ENCODE peak calls at places on chromosomes 1 and 21, in nine cellular contexts. W, L, R, P, Q, B, S, T and H are unnamed samples.

GRCh38 chr1:6105763-6106162 is 60.1 kb downstream of the KCNAB2 start:
- DNase-seq in W (no peak), L (no peak), R (no peak), P (no peak), Q (no peak), B (no peak), S (peak; percentile 40), T (no peak), H (no peak)

GRCh38 chr1:210254298-210254697 is 21.7 kb downstream of the SERTAD4 start:
- DNase-seq in W (no peak), L (no peak), R (no peak), P (no peak), Q (no peak), B (no peak), S (no peak), T (no peak), H (no peak)

GRCh38 chr21:42509239-42509638 is 4.4 kb upstream of the SLC37A1 start:
- DNase-seq in W (no peak), L (no peak), R (no peak), P (no peak), Q (no peak), B (no peak), S (no peak), T (no peak), H (no peak)

GRCh38 chr1:203075249-203076030 is 10.4 kb downstream of the MYOG start:
- DNase-seq in W (peak; percentile 58), L (no peak), R (no peak), P (no peak), Q (no peak), B (no peak), S (no peak), T (no peak), H (no peak)

GRCh38 chr1:175757381-175758015 is 14.1 kb upstream of the TNR start:
- DNase-seq in W (peak; percentile 83), L (no peak), R (no peak), P (peak; percentile 66), Q (no peak), B (no peak), S (no peak), T (peak; percentile 56), H (no peak)

GRCh38 chr1:97427371-97427770 is 493.5 kb downstream of the DPYD start:
- DNase-seq in W (no peak), L (no peak), R (no peak), P (no peak), Q (no peak), B (no peak), S (no peak), T (no peak), H (no peak)

GRCh38 chr1:37394574-37395464 is 79.6 kb upstream of the ZC3H12A start:
- DNase-seq in W (peak; percentile 89), L (no peak), R (no peak), P (peak; percentile 84), Q (no peak), B (no peak), S (no peak), T (no peak), H (no peak)

GRCh38 chr1:40783001-40783905 is at the start of gene KCNQ4:
- DNase-seq in W (peak; percentile 84), L (peak; percentile 86), R (peak; percentile 72), P (no peak), Q (peak; percentile 19), B (peak; percentile 56), S (peak; percentile 69), T (peak; percentile 76), H (no peak)

GRCh38 chr1:54227836-54228435 is 28.0 kb downstream of the MRPL37 start:
- DNase-seq in W (peak; percentile 64), L (no peak), R (no peak), P (peak; percentile 47), Q (no peak), B (no peak), S (no peak), T (no peak), H (no peak)

GRCh38 chr1:197868751-197869501 is 33.5 kb upstream of the C1orf53 start:
- DNase-seq in W (peak; percentile 87), L (no peak), R (no peak), P (peak; percentile 71), Q (peak; percentile 31), B (no peak), S (no peak), T (peak; percentile 41), H (no peak)

GRCh38 chr1:11788549-11789053 is 17.2 kb downstream of the MTHFR start:
- DNase-seq in W (no peak), L (no peak), R (no peak), P (no peak), Q (no peak), B (no peak), S (peak; percentile 47), T (no peak), H (no peak)

GRCh38 chr1:163395767-163396166 is 74.0 kb downstream of the NUF2 start:
- DNase-seq in W (no peak), L (no peak), R (no peak), P (no peak), Q (no peak), B (no peak), S (no peak), T (no peak), H (no peak)

GRCh38 chr1:77834771-77835334 is 53.6 kb upstream of the NEXN start:
- DNase-seq in W (peak; percentile 9), L (no peak), R (no peak), P (no peak), Q (no peak), B (peak; percentile 55), S (no peak), T (peak; percentile 45), H (no peak)

GRCh38 chr1:58983633-58984301 is 199.9 kb upstream of the JUN start:
- DNase-seq in W (no peak), L (no peak), R (no peak), P (no peak), Q (no peak), B (no peak), S (no peak), T (no peak), H (no peak)

GRCh38 chr1:161953256-161953920 is 70.3 kb downstream of the OLFML2B start:
- DNase-seq in W (no peak), L (no peak), R (no peak), P (no peak), Q (no peak), B (no peak), S (no peak), T (no peak), H (no peak)

GRCh38 chr1:107153033-107153432 is 12.2 kb downstream of the NTNG1 start:
- DNase-seq in W (peak; percentile 15), L (no peak), R (no peak), P (no peak), Q (no peak), B (no peak), S (no peak), T (no peak), H (no peak)

GRCh38 chr1:36108314-36108713 is 16.7 kb downstream of the COL8A2 start:
- DNase-seq in W (no peak), L (no peak), R (no peak), P (no peak), Q (no peak), B (no peak), S (no peak), T (no peak), H (peak; percentile 88)

GRCh38 chr1:118866330-118866729 is 121.8 kb downstream of the TBX15 start:
- DNase-seq in W (no peak), L (no peak), R (no peak), P (no peak), Q (no peak), B (no peak), S (no peak), T (no peak), H (no peak)

GRCh38 chr1:18722270-18722669 is 91.6 kb downstream of the PAX7 start:
- DNase-seq in W (no peak), L (no peak), R (no peak), P (no peak), Q (no peak), B (no peak), S (no peak), T (no peak), H (no peak)
- H3K4me1 ChIP-seq in W (peaks cover 22% of the 10 kb centered on the region), L (no peaks in the 10 kb centered on the region), R (no peaks in the 10 kb centered on the region), P (peaks cover 8% of the 10 kb centered on the region), Q (no peaks in the 10 kb centered on the region), B (no peaks in the 10 kb centered on the region), S (no peaks in the 10 kb centered on the region), T (peaks cover under 1% of the 10 kb centered on the region), H (no peaks in the 10 kb centered on the region)

DNA sequence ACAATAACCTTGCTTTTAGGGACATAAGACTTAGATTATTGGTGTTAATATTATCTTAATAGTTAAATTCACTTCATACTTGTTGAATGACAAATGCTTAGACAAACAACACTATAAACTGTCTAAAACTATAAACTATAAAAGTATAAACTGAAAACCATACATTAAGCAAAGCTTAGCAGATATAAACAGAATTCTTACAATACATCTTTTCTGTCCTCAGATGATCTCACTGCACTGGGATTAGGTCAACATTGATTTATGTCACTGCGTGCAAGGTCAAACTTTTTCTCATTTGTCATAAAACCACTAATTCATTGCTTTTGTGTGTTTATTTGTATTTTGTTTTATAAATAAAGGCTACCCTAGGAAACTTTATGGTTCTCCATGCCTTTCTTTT is 1491.8 kb downstream of the NCAM2 start:
- DNase-seq in W (no peak), L (no peak), R (no peak), P (no peak), Q (no peak), B (no peak), S (no peak), T (no peak), H (no peak)
- H3K4me1 ChIP-seq in W (no peaks in the 10 kb centered on the region), L (no peaks in the 10 kb centered on the region), R (no peaks in the 10 kb centered on the region), P (no peaks in the 10 kb centered on the region), Q (no peaks in the 10 kb centered on the region), B (no peaks in the 10 kb centered on the region), S (no peaks in the 10 kb centered on the region), T (no peaks in the 10 kb centered on the region), H (no peaks in the 10 kb centered on the region)

GRCh38 chr21:39097335-39097861 is 85.9 kb downstream of the PSMG1 start:
- DNase-seq in W (no peak), L (no peak), R (peak; percentile 51), P (no peak), Q (no peak), B (no peak), S (peak; percentile 73), T (no peak), H (no peak)
- H3K4me1 ChIP-seq in W (peaks cover 3% of the 10 kb centered on the region), L (peaks cover 11% of the 10 kb centered on the region), R (peaks cover 12% of the 10 kb centered on the region), P (peaks cover 8% of the 10 kb centered on the region), Q (no peaks in the 10 kb centered on the region), B (no peaks in the 10 kb centered on the region), S (no peaks in the 10 kb centered on the region), T (no peaks in the 10 kb centered on the region), H (peaks cover 13% of the 10 kb centered on the region)

GRCh38 chr1:236149003-236149595 is 6.8 kb downstream of the GPR137B start:
- DNase-seq in W (no peak), L (no peak), R (no peak), P (no peak), Q (no peak), B (no peak), S (peak; percentile 10), T (no peak), H (no peak)

GRCh38 chr1:236147068-236147467 is 4.7 kb downstream of the GPR137B start:
- DNase-seq in W (no peak), L (no peak), R (no peak), P (no peak), Q (no peak), B (no peak), S (peak; percentile 80), T (no peak), H (no peak)

GRCh38 chr1:236149696-236150228 is 7.4 kb downstream of the GPR137B start:
- DNase-seq in W (no peak), L (no peak), R (peak; percentile 77), P (no peak), Q (no peak), B (no peak), S (peak; percentile 45), T (no peak), H (no peak)

GRCh38 chr1:236148471-236148847 is 6.1 kb downstream of the GPR137B start:
- DNase-seq in W (no peak), L (no peak), R (no peak), P (no peak), Q (no peak), B (no peak), S (no peak), T (no peak), H (no peak)

GRCh38 chr1:236147521-236148470 is 5.5 kb downstream of the GPR137B start:
- DNase-seq in W (no peak), L (no peak), R (no peak), P (no peak), Q (no peak), B (no peak), S (no peak), T (no peak), H (no peak)
- H3K4me1 ChIP-seq in W (peaks cover 13% of the 10 kb centered on the region), L (no peaks in the 10 kb centered on the region), R (peaks cover 37% of the 10 kb centered on the region), P (peaks cover 15% of the 10 kb centered on the region), Q (peaks cover 20% of the 10 kb centered on the region), B (no peaks in the 10 kb centered on the region), S (no peaks in the 10 kb centered on the region), T (peaks cover 11% of the 10 kb centered on the region), H (peaks cover 5% of the 10 kb centered on the region)